ENCODE peak calls at places on chromosomes 5 and 9, in six cellular contexts. K is effector CD4-positive, alpha-beta T cell; W is RWPE1; J is progenitor cell of endocrine pancreas; A is AG08396; M is activated CD4-positive, alpha-beta T cell treated with anti-CD3 and anti-CD28 coated beads, Interleukin-2, amount 50 U/mL, for 1 hour. R is an unnamed sample.
A peak's percentile ranks its signal among the peaks of the same experiment; 100 is the strongest.

GRCh38 chr9:136278894-136279293 is 25.0 kb downstream of the CCDC187 start:
- DNase-seq in K (no peak), W (no peak), J (no peak), A (no peak), M (no peak), R (no peak)

GRCh38 chr5:94524841-94525697 is 93.3 kb downstream of the KIAA0825 start:
- DNase-seq in K (no peak), W (peak; percentile 52), J (no peak), A (peak; percentile 19), M (peak; percentile 1), R (peak; percentile 63)

GRCh38 chr9:137502008-137502913 is 43.1 kb upstream of the NSMF start:
- DNase-seq in K (no peak), W (peak; percentile 54), J (no peak), A (peak; percentile 70), M (no peak), R (no peak)

GRCh38 chr9:123401879-123402513 is 46.0 kb downstream of the CRB2 start:
- DNase-seq in K (no peak), W (peak; percentile 88), J (peak; percentile 27), A (peak; percentile 81), M (no peak), R (peak; percentile 23)

GRCh38 chr9:21570643-21571275 is 88.6 kb upstream of the IFNE start:
- DNase-seq in K (no peak), W (no peak), J (no peak), A (no peak), M (no peak), R (no peak)

GRCh38 chr5:91126448-91126847 is 256.7 kb downstream of the ARRDC3 start:
- DNase-seq in K (no peak), W (no peak), J (no peak), A (peak; percentile 46), M (no peak), R (no peak)

GRCh38 chr9:127049581-127049980 is 72.9 kb downstream of the ANGPTL2 start:
- DNase-seq in K (no peak), W (no peak), J (no peak), A (no peak), M (no peak), R (no peak)

GRCh38 chr5:151581841-151582583 is 9.1 kb downstream of the FAT2 start:
- DNase-seq in K (no peak), W (peak; percentile 90), J (no peak), A (no peak), M (no peak), R (no peak)

GRCh38 chr5:22557251-22557650 is 295.9 kb downstream of the CDH12 start:
- DNase-seq in K (no peak), W (no peak), J (no peak), A (no peak), M (no peak), R (no peak)

GRCh38 chr9:91534374-91534773 is 110.7 kb upstream of the NFIL3 start:
- DNase-seq in K (no peak), W (peak; percentile 67), J (no peak), A (no peak), M (no peak), R (no peak)

GRCh38 chr5:100313657-100314056 is 221.5 kb upstream of the FAM174A start:
- DNase-seq in K (no peak), W (no peak), J (no peak), A (no peak), M (no peak), R (no peak)

GRCh38 chr5:66136053-66136452 is 8.0 kb upstream of the SREK1 start:
- DNase-seq in K (no peak), W (no peak), J (no peak), A (no peak), M (no peak), R (no peak)

GRCh38 chr9:135803441-135803840 is 101.5 kb downstream of the KCNT1 start:
- DNase-seq in K (no peak), W (no peak), J (no peak), A (no peak), M (no peak), R (no peak)

GRCh38 chr5:53476531-53477480 is 3.6 kb upstream of the FST start:
- DNase-seq in K (no peak), W (no peak), J (no peak), A (no peak), M (no peak), R (no peak)

GRCh38 chr5:90410178-90410762 is 714 bp upstream of the CETN3 start:
- DNase-seq in K (no peak), W (no peak), J (no peak), A (no peak), M (no peak), R (no peak)

GRCh38 chr9:116693233-116693731 is 6.2 kb downstream of the TRIM32 start:
- DNase-seq in K (no peak), W (peak; percentile 60), J (no peak), A (no peak), M (no peak), R (no peak)

GRCh38 chr9:120982851-120983250 is 56.3 kb upstream of the TRAF1 start:
- DNase-seq in K (no peak), W (no peak), J (no peak), A (peak; percentile 9), M (no peak), R (no peak)

GRCh38 chr9:134660407-134660806 is 18.8 kb downstream of the COL5A1 start:
- DNase-seq in K (no peak), W (no peak), J (no peak), A (no peak), M (no peak), R (no peak)

GRCh38 chr9:4792572-4793411 is at the start of gene RCL1:
- DNase-seq in K (peak; percentile 95), W (peak; percentile 85), J (peak; percentile 94), A (peak; percentile 99), M (peak; percentile 95), R (peak; percentile 89)

GRCh38 chr9:107480386-107480789 is 9.2 kb downstream of the KLF4 start:
- DNase-seq in K (no peak), W (peak; percentile 82), J (no peak), A (peak; percentile 59), M (no peak), R (no peak)

GRCh38 chr5:145350501-145350900 is 484.6 kb downstream of the PRELID2 start:
- DNase-seq in K (no peak), W (peak; percentile 34), J (no peak), A (no peak), M (no peak), R (no peak)

GRCh38 chr9:18665947-18666346 is 192.0 kb downstream of the ADAMTSL1 start:
- DNase-seq in K (no peak), W (no peak), J (no peak), A (no peak), M (no peak), R (no peak)

GRCh38 chr5:153618857-153619256 is 128.4 kb downstream of the GRIA1 start:
- DNase-seq in K (no peak), W (no peak), J (no peak), A (peak; percentile 18), M (no peak), R (no peak)

GRCh38 chr5:146520731-146521130 is 4.7 kb upstream of the GPR151 start:
- DNase-seq in K (no peak), W (no peak), J (no peak), A (no peak), M (no peak), R (no peak)

GRCh38 chr9:103941104-103941503 is 153.0 kb upstream of the SMC2 start:
- DNase-seq in K (no peak), W (no peak), J (no peak), A (no peak), M (no peak), R (no peak)

GRCh38 chr9:1231998-1232919 is 182.1 kb downstream of the DMRT2 start:
- DNase-seq in K (no peak), W (peak; percentile 36), J (no peak), A (peak; percentile 49), M (no peak), R (no peak)

GRCh38 chr5:4981612-4982011 is 158.5 kb upstream of the ADAMTS16 start:
- DNase-seq in K (no peak), W (no peak), J (no peak), A (no peak), M (no peak), R (no peak)

GRCh38 chr5:88145603-88146467 is 122.8 kb downstream of the TMEM161B start:
- DNase-seq in K (no peak), W (no peak), J (no peak), A (no peak), M (no peak), R (no peak)

GRCh38 chr9:114315723-114316363 is 7.1 kb upstream of the ORM1 start:
- DNase-seq in K (no peak), W (no peak), J (no peak), A (no peak), M (no peak), R (no peak)

GRCh38 chr9:111482656-111483418 is 1.3 kb downstream of the ECPAS start:
- DNase-seq in K (peak; percentile 41), W (peak; percentile 90), J (peak; percentile 49), A (peak; percentile 81), M (peak; percentile 46), R (no peak)

GRCh38 chr5:27561408-27561807 is 523.0 kb upstream of the CDH9 start:
- DNase-seq in K (no peak), W (no peak), J (no peak), A (no peak), M (no peak), R (no peak)

GRCh38 chr5:34915856-34916192 is 313 bp downstream of the BRIX1 start:
- DNase-seq in K (no peak), W (peak; percentile 15), J (no peak), A (peak; percentile 5), M (no peak), R (no peak)

GRCh38 chr5:96756985-96757384 is 50.8 kb downstream of the ERAP1 start:
- DNase-seq in K (no peak), W (no peak), J (no peak), A (no peak), M (no peak), R (no peak)

GRCh38 chr9:124040186-124040920 is 28.8 kb downstream of the LHX2 start:
- DNase-seq in K (no peak), W (no peak), J (no peak), A (peak; percentile 76), M (no peak), R (no peak)

GRCh38 chr9:138094028-138094427 is 216.4 kb downstream of the CACNA1B start:
- DNase-seq in K (no peak), W (no peak), J (no peak), A (no peak), M (no peak), R (no peak)

GRCh38 chr5:134018154-134018985 is 13.6 kb upstream of the VDAC1 start:
- DNase-seq in K (no peak), W (no peak), J (no peak), A (no peak), M (no peak), R (no peak)

R was measured in Jurkat, Clone E6-1.